ENCODE peak calls at places on chromosomes 13 and 19, in ten cellular contexts. One of them, this sample, is unnamed.

GRCh38 chr13:71577127-71577526 is 289.9 kb downstream of the DACH1 start:
- DNase-seq in upper lobe of right lung: no peak
- DNase-seq in left lung: no peak
- DNase-seq in fibroblast of lung: no peak
- DNase-seq in brain microvascular endothelial cell: no peak
- DNase-seq in BJ: no peak
- DNase-seq in prostate gland: no peak
- DNase-seq in HepG2: no peak
- DNase-seq in uterus: no peak
- DNase-seq in foreskin fibroblast: no peak
- DNase-seq in this sample: no peak

GRCh38 chr19:4327252-4327876 is 11.3 kb downstream of the STAP2 start:
- DNase-seq in prostate gland: no peak
- DNase-seq in HepG2: no peak
- DNase-seq in uterus: peak; percentile 69
- DNase-seq in brain microvascular endothelial cell: peak; percentile 82
- DNase-seq in foreskin fibroblast: peak; percentile 65
- DNase-seq in fibroblast of lung: peak; percentile 22
- DNase-seq in BJ: no peak
- DNase-seq in left lung: peak; percentile 73
- DNase-seq in upper lobe of right lung: peak; percentile 84
- DNase-seq in this sample: no peak

GRCh38 chr13:26951581-26952177 is 191.1 kb upstream of the GPR12 start:
- DNase-seq in uterus: no peak
- DNase-seq in brain microvascular endothelial cell: no peak
- DNase-seq in foreskin fibroblast: no peak
- DNase-seq in prostate gland: no peak
- DNase-seq in left lung: no peak
- DNase-seq in upper lobe of right lung: no peak
- DNase-seq in BJ: no peak
- DNase-seq in HepG2: peak; percentile 72
- DNase-seq in fibroblast of lung: no peak
- DNase-seq in this sample: no peak

GRCh38 chr19:39060130-39060529 is 24.0 kb upstream of the ACP7 start:
- DNase-seq in upper lobe of right lung: no peak
- DNase-seq in prostate gland: no peak
- DNase-seq in BJ: no peak
- DNase-seq in left lung: no peak
- DNase-seq in brain microvascular endothelial cell: no peak
- DNase-seq in HepG2: no peak
- DNase-seq in foreskin fibroblast: no peak
- DNase-seq in uterus: no peak
- DNase-seq in fibroblast of lung: no peak
- DNase-seq in this sample: no peak

GRCh38 chr13:50129923-50130685 is 114.9 kb downstream of the KCNRG start:
- DNase-seq in upper lobe of right lung: peak; percentile 71
- DNase-seq in left lung: no peak
- DNase-seq in prostate gland: no peak
- DNase-seq in HepG2: no peak
- DNase-seq in fibroblast of lung: peak; percentile 46
- DNase-seq in foreskin fibroblast: peak; percentile 23
- DNase-seq in BJ: no peak
- DNase-seq in brain microvascular endothelial cell: no peak
- DNase-seq in uterus: peak; percentile 66
- DNase-seq in this sample: no peak

GRCh38 chr13:80339578-80339840 is 1.4 kb downstream of the SPRY2 start:
- DNase-seq in uterus: no peak
- DNase-seq in prostate gland: peak; percentile 8
- DNase-seq in left lung: no peak
- DNase-seq in HepG2: no peak
- DNase-seq in foreskin fibroblast: no peak
- DNase-seq in brain microvascular endothelial cell: peak; percentile 13
- DNase-seq in BJ: no peak
- DNase-seq in fibroblast of lung: peak; percentile 45
- DNase-seq in upper lobe of right lung: no peak
- DNase-seq in this sample: no peak

GRCh38 chr13:23881408-23881785 is 7.8 kb downstream of the MIPEP start:
- DNase-seq in fibroblast of lung: no peak
- DNase-seq in uterus: no peak
- DNase-seq in left lung: no peak
- DNase-seq in BJ: no peak
- DNase-seq in brain microvascular endothelial cell: no peak
- DNase-seq in HepG2: no peak
- DNase-seq in upper lobe of right lung: no peak
- DNase-seq in prostate gland: no peak
- DNase-seq in foreskin fibroblast: no peak
- DNase-seq in this sample: no peak

GRCh38 chr13:29999492-30000372 is 149.3 kb upstream of the UBL3 start:
- DNase-seq in HepG2: no peak
- DNase-seq in uterus: no peak
- DNase-seq in prostate gland: no peak
- DNase-seq in BJ: no peak
- DNase-seq in left lung: no peak
- DNase-seq in brain microvascular endothelial cell: no peak
- DNase-seq in foreskin fibroblast: no peak
- DNase-seq in fibroblast of lung: no peak
- DNase-seq in upper lobe of right lung: no peak
- DNase-seq in this sample: peak; percentile 10

GRCh38 chr13:98992355-98992754 is 14.5 kb upstream of the DOCK9 start:
- DNase-seq in foreskin fibroblast: no peak
- DNase-seq in HepG2: no peak
- DNase-seq in brain microvascular endothelial cell: no peak
- DNase-seq in upper lobe of right lung: no peak
- DNase-seq in uterus: no peak
- DNase-seq in left lung: no peak
- DNase-seq in fibroblast of lung: no peak
- DNase-seq in prostate gland: no peak
- DNase-seq in BJ: no peak
- DNase-seq in this sample: no peak

GRCh38 chr13:59744747-59745394 is 418.9 kb downstream of the DIAPH3 start:
- DNase-seq in uterus: no peak
- DNase-seq in fibroblast of lung: peak; percentile 20
- DNase-seq in foreskin fibroblast: no peak
- DNase-seq in brain microvascular endothelial cell: no peak
- DNase-seq in HepG2: no peak
- DNase-seq in prostate gland: no peak
- DNase-seq in BJ: no peak
- DNase-seq in left lung: no peak
- DNase-seq in upper lobe of right lung: no peak
- DNase-seq in this sample: no peak

GRCh38 chr13:22625691-22626090 is 555.1 kb upstream of the SGCG start:
- DNase-seq in uterus: no peak
- DNase-seq in foreskin fibroblast: no peak
- DNase-seq in left lung: no peak
- DNase-seq in fibroblast of lung: no peak
- DNase-seq in BJ: no peak
- DNase-seq in upper lobe of right lung: no peak
- DNase-seq in brain microvascular endothelial cell: no peak
- DNase-seq in HepG2: no peak
- DNase-seq in prostate gland: no peak
- DNase-seq in this sample: no peak

GRCh38 chr19:16141043-16141442 is 2.4 kb upstream of the HSH2D start:
- DNase-seq in foreskin fibroblast: no peak
- DNase-seq in left lung: no peak
- DNase-seq in uterus: no peak
- DNase-seq in upper lobe of right lung: no peak
- DNase-seq in fibroblast of lung: no peak
- DNase-seq in prostate gland: no peak
- DNase-seq in BJ: no peak
- DNase-seq in brain microvascular endothelial cell: no peak
- DNase-seq in HepG2: no peak
- DNase-seq in this sample: no peak

GRCh38 chr13:51913421-51914136 is 51.8 kb downstream of the CCDC70 start:
- DNase-seq in fibroblast of lung: no peak
- DNase-seq in brain microvascular endothelial cell: no peak
- DNase-seq in HepG2: no peak
- DNase-seq in upper lobe of right lung: no peak
- DNase-seq in foreskin fibroblast: no peak
- DNase-seq in left lung: no peak
- DNase-seq in BJ: no peak
- DNase-seq in prostate gland: no peak
- DNase-seq in uterus: no peak
- DNase-seq in this sample: no peak
- TF ChIP-seq CTCF in fibroblast of lung: no peak
- TF ChIP-seq CTCF in brain microvascular endothelial cell: peak; percentile 41
- TF ChIP-seq CTCF in HepG2: no peak
- TF ChIP-seq CTCF in upper lobe of right lung: no peak
- TF ChIP-seq CTCF in foreskin fibroblast: peak; percentile 5
- TF ChIP-seq CTCF in left lung: no peak
- TF ChIP-seq CTCF in BJ: no peak
- TF ChIP-seq CTCF in prostate gland: no peak
- TF ChIP-seq CTCF in uterus: no peak
- TF ChIP-seq CTCF in this sample: no peak

DNA sequence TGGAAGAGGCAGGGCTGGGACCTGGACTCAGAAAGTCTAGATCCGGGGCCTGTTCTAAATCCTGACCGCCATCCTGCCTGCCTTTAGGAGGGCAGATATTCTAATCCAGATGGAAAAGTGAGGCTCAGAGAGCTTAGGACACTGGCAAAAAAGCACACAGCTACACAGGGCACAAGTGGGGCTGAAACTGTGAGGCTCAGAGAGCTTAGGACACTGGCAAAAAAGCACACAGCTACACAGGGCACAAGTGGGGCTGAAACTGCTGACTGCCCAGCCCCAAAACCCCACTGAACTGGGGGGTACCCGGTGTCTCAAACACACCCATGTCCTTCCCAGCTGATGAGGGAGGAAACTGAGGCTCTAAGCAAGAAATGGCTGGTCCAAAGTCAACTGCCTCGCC is 2.0 kb downstream of the AKT1S1 start:
- DNase-seq in left lung: no peak
- DNase-seq in BJ: no peak
- DNase-seq in HepG2: no peak
- DNase-seq in fibroblast of lung: no peak
- DNase-seq in foreskin fibroblast: no peak
- DNase-seq in upper lobe of right lung: no peak
- DNase-seq in uterus: no peak
- DNase-seq in brain microvascular endothelial cell: no peak
- DNase-seq in prostate gland: no peak
- DNase-seq in this sample: no peak
- H3K4me3 ChIP-seq in left lung: no peak overlapping the region
- H3K4me3 ChIP-seq in BJ: peak overlapping the region; percentile 83
- H3K4me3 ChIP-seq in HepG2: peak overlapping the region; percentile 99
- H3K4me3 ChIP-seq in fibroblast of lung: peak overlapping the region; percentile 81
- H3K4me3 ChIP-seq in foreskin fibroblast: peak overlapping the region; percentile 85
- H3K4me3 ChIP-seq in upper lobe of right lung: peak overlapping the region; percentile 82
- H3K4me3 ChIP-seq in uterus: no peak overlapping the region
- H3K4me3 ChIP-seq in brain microvascular endothelial cell: peak overlapping the region; percentile 100
- H3K4me3 ChIP-seq in prostate gland: no peak overlapping the region
- H3K4me3 ChIP-seq in this sample: peak overlapping the region; percentile 85

GRCh38 chr13:114112826-114113322 is 19.5 kb downstream of the RASA3 start:
- DNase-seq in upper lobe of right lung: peak; percentile 48
- DNase-seq in HepG2: no peak
- DNase-seq in foreskin fibroblast: no peak
- DNase-seq in left lung: peak; percentile 19
- DNase-seq in brain microvascular endothelial cell: no peak
- DNase-seq in uterus: peak; percentile 11
- DNase-seq in BJ: no peak
- DNase-seq in prostate gland: no peak
- DNase-seq in fibroblast of lung: no peak
- DNase-seq in this sample: no peak

GRCh38 chr13:114116734-114117133 is 15.7 kb downstream of the RASA3 start:
- DNase-seq in uterus: no peak
- DNase-seq in prostate gland: no peak
- DNase-seq in BJ: no peak
- DNase-seq in brain microvascular endothelial cell: no peak
- DNase-seq in foreskin fibroblast: no peak
- DNase-seq in HepG2: no peak
- DNase-seq in upper lobe of right lung: peak; percentile 5
- DNase-seq in left lung: peak; percentile 21
- DNase-seq in fibroblast of lung: no peak
- DNase-seq in this sample: no peak

GRCh38 chr13:114113961-114114360 is 18.5 kb downstream of the RASA3 start:
- DNase-seq in prostate gland: no peak
- DNase-seq in BJ: no peak
- DNase-seq in foreskin fibroblast: no peak
- DNase-seq in uterus: no peak
- DNase-seq in brain microvascular endothelial cell: no peak
- DNase-seq in fibroblast of lung: no peak
- DNase-seq in HepG2: no peak
- DNase-seq in left lung: peak; percentile 10
- DNase-seq in upper lobe of right lung: peak; percentile 15
- DNase-seq in this sample: no peak

GRCh38 chr13:114115796-114116195 is 16.6 kb downstream of the RASA3 start:
- DNase-seq in foreskin fibroblast: no peak
- DNase-seq in prostate gland: no peak
- DNase-seq in uterus: peak; percentile 13
- DNase-seq in left lung: peak; percentile 29
- DNase-seq in brain microvascular endothelial cell: no peak
- DNase-seq in upper lobe of right lung: peak; percentile 54
- DNase-seq in fibroblast of lung: no peak
- DNase-seq in BJ: no peak
- DNase-seq in HepG2: no peak
- DNase-seq in this sample: no peak

GRCh38 chr13:114115191-114115671 is 17.2 kb downstream of the RASA3 start:
- DNase-seq in upper lobe of right lung: peak; percentile 85
- DNase-seq in brain microvascular endothelial cell: peak; percentile 89
- DNase-seq in fibroblast of lung: peak; percentile 81
- DNase-seq in foreskin fibroblast: peak; percentile 94
- DNase-seq in BJ: no peak
- DNase-seq in uterus: peak; percentile 16
- DNase-seq in HepG2: peak; percentile 33
- DNase-seq in left lung: peak; percentile 79
- DNase-seq in prostate gland: no peak
- DNase-seq in this sample: no peak
- TF ChIP-seq CTCF in upper lobe of right lung: no peak
- TF ChIP-seq CTCF in brain microvascular endothelial cell: peak; percentile 55
- TF ChIP-seq CTCF in fibroblast of lung: no peak
- TF ChIP-seq CTCF in foreskin fibroblast: no peak
- TF ChIP-seq CTCF in BJ: peak; percentile 17
- TF ChIP-seq CTCF in uterus: no peak
- TF ChIP-seq CTCF in HepG2: peak; percentile 39
- TF ChIP-seq CTCF in left lung: no peak
- TF ChIP-seq CTCF in prostate gland: no peak
- TF ChIP-seq CTCF in this sample: no peak

DNA sequence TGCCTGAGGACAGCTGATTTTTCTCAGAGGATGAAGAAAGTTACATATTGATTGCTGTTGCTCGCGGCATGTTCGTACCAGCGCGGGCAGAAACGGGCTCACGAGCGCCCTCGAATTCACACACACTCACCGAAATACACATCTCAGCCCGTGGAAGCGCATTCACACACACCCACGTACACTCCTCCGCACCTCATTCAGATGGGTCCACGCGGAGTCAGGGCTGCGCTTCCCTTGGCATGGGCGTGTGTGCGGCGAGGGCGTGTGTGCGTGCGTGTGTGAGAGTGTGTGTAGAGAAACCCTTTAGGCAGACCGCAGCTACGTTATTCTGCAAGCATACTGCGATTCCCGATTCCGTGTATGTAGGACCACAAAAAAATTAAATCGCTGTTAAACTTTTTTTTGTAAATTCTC is 2.1 kb upstream of the PCDH17 start:
- DNase-seq in HepG2: no peak
- DNase-seq in left lung: no peak
- DNase-seq in BJ: no peak
- DNase-seq in upper lobe of right lung: peak; percentile 60
- DNase-seq in uterus: no peak
- DNase-seq in foreskin fibroblast: no peak
- DNase-seq in fibroblast of lung: peak; percentile 40
- DNase-seq in prostate gland: no peak
- DNase-seq in brain microvascular endothelial cell: no peak
- DNase-seq in this sample: no peak
- H3K4me3 ChIP-seq in HepG2: no peak overlapping the region
- H3K4me3 ChIP-seq in left lung: peak overlapping the region; percentile 33
- H3K4me3 ChIP-seq in BJ: peak overlapping the region; percentile 9
- H3K4me3 ChIP-seq in upper lobe of right lung: peak overlapping the region; percentile 59
- H3K4me3 ChIP-seq in uterus: peak overlapping the region; percentile 40
- H3K4me3 ChIP-seq in foreskin fibroblast: peak overlapping the region; percentile 58
- H3K4me3 ChIP-seq in fibroblast of lung: peak overlapping the region; percentile 5
- H3K4me3 ChIP-seq in prostate gland: no peak overlapping the region
- H3K4me3 ChIP-seq in brain microvascular endothelial cell: peak overlapping the region; percentile 66
- H3K4me3 ChIP-seq in this sample: no peak overlapping the region

GRCh38 chr19:7500811-7501450 is 12.1 kb upstream of the PEX11G start:
- DNase-seq in HepG2: peak; percentile 35
- DNase-seq in left lung: no peak
- DNase-seq in fibroblast of lung: no peak
- DNase-seq in uterus: no peak
- DNase-seq in prostate gland: peak; percentile 60
- DNase-seq in brain microvascular endothelial cell: peak; percentile 39
- DNase-seq in foreskin fibroblast: peak; percentile 40
- DNase-seq in upper lobe of right lung: peak; percentile 76
- DNase-seq in BJ: no peak
- DNase-seq in this sample: peak; percentile 83
- TF ChIP-seq CTCF in HepG2: peak; percentile 27
- TF ChIP-seq CTCF in left lung: no peak
- TF ChIP-seq CTCF in fibroblast of lung: no peak
- TF ChIP-seq CTCF in uterus: no peak
- TF ChIP-seq CTCF in prostate gland: peak; percentile 24
- TF ChIP-seq CTCF in brain microvascular endothelial cell: no peak
- TF ChIP-seq CTCF in foreskin fibroblast: no peak
- TF ChIP-seq CTCF in upper lobe of right lung: no peak
- TF ChIP-seq CTCF in BJ: no peak
- TF ChIP-seq CTCF in this sample: peak; percentile 6

This sample was measured in LNCaP clone FGC.